ENCODE peak calls at places on chromosomes 16 and 17, in five cellular contexts. G is IMR-90, Y is HepG2, I is GM12878, M is K562. S is an unnamed sample.

GRCh38 chr16:12341423-12341822 is 364.9 kb downstream of the SNX29 start:
- DNase-seq in G (peak), Y (peak), M (no peak), I (no peak), S (no peak)

GRCh38 chr17:44522883-44523671 is 19.9 kb upstream of the GPATCH8 start:
- DNase-seq in Y (peak), G (peak), M (peak), I (peak), S (peak)

GRCh38 chr17:40095944-40096791 is 4.2 kb downstream of the NR1D1 start:
- DNase-seq in Y (no peak), I (peak), M (no peak), G (peak), S (no peak)

GRCh38 chr17:47763913-47764582 is 31.0 kb downstream of the TBX21 start:
- DNase-seq in Y (no peak), G (peak), M (no peak), I (no peak), S (no peak)

GRCh38 chr17:682150-682549 is 32.5 kb downstream of the VPS53 start:
- DNase-seq in M (no peak), I (no peak), Y (no peak), G (no peak), S (no peak)

GRCh38 chr17:61221181-61221580 is 178.5 kb upstream of the TBX2 start:
- DNase-seq in M (no peak), Y (no peak), I (no peak), G (no peak), S (no peak)

GRCh38 chr17:2239882-2240430 is 63.6 kb downstream of the SMG6 start:
- DNase-seq in M (no peak), Y (no peak), I (peak), G (peak), S (no peak)

GRCh38 chr16:68764866-68765265 is 27.8 kb downstream of the CDH1 start:
- DNase-seq in I (no peak), M (no peak), Y (no peak), G (no peak), S (no peak)

GRCh38 chr16:879986-880385 is 79.5 kb upstream of the GNG13 start:
- DNase-seq in G (no peak), I (no peak), Y (no peak), M (no peak), S (no peak)

GRCh38 chr17:64491995-64492394 is 4.9 kb downstream of the POLG2 start:
- DNase-seq in G (peak), M (no peak), I (no peak), Y (no peak), S (no peak)

GRCh38 chr17:3666516-3666915 is 1.9 kb downstream of the TAX1BP3 start:
- DNase-seq in I (no peak), M (no peak), Y (no peak), G (no peak), S (no peak)

GRCh38 chr17:47246120-47246519 is 7.5 kb upstream of the ITGB3 start:
- DNase-seq in G (peak), I (no peak), M (no peak), Y (no peak), S (no peak)

GRCh38 chr17:42183741-42184711 is 1.2 kb downstream of the HCRT start:
- DNase-seq in Y (peak), G (peak), M (peak), I (peak), S (peak)

GRCh38 chr16:49542391-49542891 is 168.8 kb downstream of the C16orf78 start:
- DNase-seq in I (no peak), Y (no peak), G (no peak), M (no peak), S (peak)

GRCh38 chr16:5557448-5557847 is 459.9 kb upstream of the EEF2KMT start:
- DNase-seq in M (no peak), Y (no peak), G (no peak), I (no peak), S (no peak)

GRCh38 chr16:22347100-22347820 is 27.2 kb downstream of the CDR2 start:
- DNase-seq in G (no peak), M (no peak), Y (no peak), I (no peak), S (no peak)

GRCh38 chr16:31477220-31478216 is 5.4 kb upstream of the SLC5A2 start:
- DNase-seq in Y (peak), M (peak), I (no peak), G (no peak), S (no peak)

GRCh38 chr17:72465191-72466024 is 344.6 kb downstream of the SOX9 start:
- DNase-seq in G (peak), I (peak), M (no peak), Y (peak), S (no peak)

GRCh38 chr17:68324114-68324513 is 32.8 kb downstream of the ARSG start:
- DNase-seq in M (no peak), I (no peak), G (no peak), Y (no peak), S (no peak)

GRCh38 chr16:51276335-51276734 is 125.3 kb upstream of the SALL1 start:
- DNase-seq in Y (no peak), I (no peak), G (no peak), M (no peak), S (no peak)

GRCh38 chr17:41060052-41060604 is at the start of gene KRTAP2-3:
- DNase-seq in G (peak), Y (peak), I (no peak), M (no peak), S (no peak)

GRCh38 chr17:60039096-60039495 is 39.6 kb downstream of the HEATR6 start:
- DNase-seq in Y (no peak), I (no peak), M (no peak), G (no peak), S (no peak)

GRCh38 chr17:35981246-35981645 is at the start of gene CCL16:
- DNase-seq in Y (peak), G (no peak), I (no peak), M (no peak), S (no peak)

GRCh38 chr17:32976605-32977004 is 15.0 kb upstream of the SPACA3 start:
- DNase-seq in M (no peak), G (no peak), Y (no peak), I (no peak), S (no peak)

GRCh38 chr17:79417589-79417988 is 193.3 kb downstream of the RBFOX3 start:
- DNase-seq in M (no peak), G (no peak), Y (no peak), I (no peak), S (no peak)

GRCh38 chr17:28747046-28747691 is 3.4 kb downstream of the TRAF4 start:
- DNase-seq in G (no peak), M (peak), Y (no peak), I (no peak), S (no peak)

GRCh38 chr16:19765860-19766553 is 47.9 kb downstream of the IQCK start:
- DNase-seq in Y (no peak), I (no peak), M (no peak), G (no peak), S (no peak)

GRCh38 chr16:22191966-22192260 is 14.2 kb upstream of the EEF2K start:
- DNase-seq in I (no peak), Y (peak), M (no peak), G (peak), S (no peak)

GRCh38 chr17:48631693-48632578 is 5.8 kb upstream of the HOXB9 start:
- DNase-seq in Y (no peak), M (no peak), I (no peak), G (no peak), S (no peak)

GRCh38 chr16:23485257-23485614 is 25.1 kb downstream of the GGA2 start:
- DNase-seq in M (no peak), G (no peak), Y (no peak), I (no peak), S (no peak)

GRCh38 chr16:76741623-76742022 is 449.4 kb upstream of the MON1B start:
- DNase-seq in I (no peak), Y (no peak), M (no peak), G (no peak), S (no peak)

GRCh38 chr17:81537343-81537855 is 9.2 kb downstream of the FSCN2 start:
- DNase-seq in Y (no peak), I (no peak), G (no peak), M (peak), S (peak)

GRCh38 chr17:61294777-61295176 is 104.9 kb upstream of the TBX2 start:
- DNase-seq in G (peak), Y (no peak), M (no peak), I (no peak), S (no peak)

GRCh38 chr16:17080105-17080504 is 390.7 kb downstream of the XYLT1 start:
- DNase-seq in M (no peak), I (no peak), G (no peak), Y (no peak), S (no peak)

GRCh38 chr17:82920715-82921114 is 80.9 kb upstream of the ZNF750 start:
- DNase-seq in M (no peak), G (no peak), I (no peak), Y (no peak), S (no peak)

GRCh38 chr16:84543931-84544776 is 39.7 kb upstream of the MEAK7 start:
- DNase-seq in M (no peak), G (peak), I (no peak), Y (no peak), S (no peak)

GRCh38 chr16:81543571-81543970 is 99.0 kb downstream of the CMIP start:
- DNase-seq in I (no peak), G (peak), Y (no peak), M (no peak), S (no peak)
- TF ChIP-seq MXI1 in I (no peak), G (no peak), Y (no peak), M (no peak), S (no peak)

GRCh38 chr16:26395700-26396099 is 671.0 kb upstream of the C16orf82 start:
- DNase-seq in Y (no peak), M (no peak), I (no peak), G (no peak), S (no peak)

GRCh38 chr16:26396511-26397235 is 670.1 kb upstream of the C16orf82 start:
- DNase-seq in Y (no peak), I (no peak), G (no peak), M (no peak), S (no peak)

GRCh38 chr16:26394409-26394808 is 672.3 kb upstream of the C16orf82 start:
- DNase-seq in M (no peak), Y (no peak), I (no peak), G (no peak), S (no peak)

DNA sequence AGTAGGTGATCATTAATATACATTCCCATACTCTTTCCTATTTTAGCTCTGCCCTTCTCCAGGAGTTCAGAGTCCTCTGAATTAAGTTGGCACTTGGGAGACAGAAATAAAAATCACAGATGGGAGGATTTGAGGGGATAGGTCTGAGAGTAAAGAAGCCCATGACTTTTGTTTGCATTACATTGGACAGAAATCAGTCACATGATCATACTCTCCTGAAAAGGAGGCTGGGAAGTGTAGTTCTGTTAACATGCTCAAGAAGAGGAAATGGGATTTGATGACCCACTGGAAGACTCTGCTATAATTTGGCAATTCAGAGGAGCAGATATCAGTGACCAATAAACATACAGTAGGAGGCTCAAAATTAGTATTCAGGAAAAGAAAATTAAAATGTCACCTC is 674.9 kb upstream of the C16orf82 start:
- DNase-seq in G (no peak), Y (no peak), I (no peak), M (no peak), S (no peak)
- TF ChIP-seq MXI1 in G (no peak), Y (no peak), I (no peak), M (no peak), S (no peak)

GRCh38 chr17:69358688-69359596 is 32.0 kb upstream of the ABCA5 start:
- DNase-seq in M (no peak), I (peak), G (no peak), Y (peak), S (peak)
- TF ChIP-seq MXI1 in M (no peak), I (no peak), G (no peak), Y (no peak), S (no peak)

DNA sequence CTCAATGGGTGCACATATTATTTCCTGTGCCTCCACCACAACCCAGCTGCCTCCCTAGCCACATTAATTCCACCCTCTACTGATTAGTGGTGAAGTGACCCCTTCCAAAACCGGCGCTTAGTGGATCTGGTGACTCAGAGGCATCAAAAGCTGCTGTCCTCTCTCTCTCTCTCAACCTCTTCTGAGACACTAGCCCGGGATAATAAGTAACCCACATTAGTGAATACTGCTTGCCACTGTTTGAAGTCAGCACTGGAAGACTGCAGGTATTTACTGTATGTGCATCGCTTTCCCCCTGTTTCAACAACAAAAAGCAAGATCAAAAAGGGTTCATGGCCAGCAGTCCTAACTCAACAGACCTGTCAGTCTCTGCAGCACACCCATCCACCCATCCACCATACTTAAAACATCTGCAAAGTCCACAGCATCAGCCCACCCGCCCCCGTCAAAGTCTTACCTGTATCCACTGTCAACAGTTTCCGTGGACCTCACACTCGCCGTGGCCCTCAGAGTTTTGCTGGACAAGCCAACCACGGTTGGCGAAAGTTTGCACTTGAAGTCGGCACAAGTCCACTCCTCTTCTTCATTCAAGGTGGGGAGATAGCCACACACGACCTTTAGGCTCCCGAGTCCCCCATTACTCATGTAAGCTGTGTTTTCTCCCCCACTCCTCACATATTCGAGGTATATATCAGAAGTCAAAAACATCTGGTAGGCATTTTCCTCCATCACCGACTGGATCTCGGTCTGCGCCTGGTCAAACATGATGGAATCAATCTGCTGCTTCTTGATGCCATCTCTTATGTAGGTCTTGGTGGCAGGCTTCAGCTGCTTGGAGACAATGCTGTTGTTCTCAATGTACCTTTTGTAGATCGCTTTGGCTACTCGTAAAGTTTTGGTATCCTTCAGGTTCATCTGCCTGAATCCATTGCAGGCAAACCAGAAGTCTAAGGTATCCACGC is 3.8 kb downstream of the AXIN2 start:
- DNase-seq in I (no peak), G (peak), M (no peak), Y (peak), S (no peak)
- TF ChIP-seq MXI1 in I (no peak), G (no peak), M (no peak), Y (peak), S (no peak)

GRCh38 chr17:50468120-50469004 is at the start of gene CHAD:
- DNase-seq in I (no peak), M (peak), Y (no peak), G (no peak), S (peak)
- TF ChIP-seq MXI1 in I (no peak), M (no peak), Y (no peak), G (no peak), S (no peak)

GRCh38 chr17:73974536-73974935 is 228.9 kb upstream of the RPL38 start:
- DNase-seq in Y (no peak), I (no peak), G (no peak), M (no peak), S (no peak)

GRCh38 chr17:73976676-73977521 is 226.6 kb upstream of the RPL38 start:
- DNase-seq in M (peak), Y (no peak), G (no peak), I (no peak), S (peak)

GRCh38 chr17:73973881-73974409 is 229.5 kb upstream of the RPL38 start:
- DNase-seq in G (no peak), Y (no peak), I (no peak), M (no peak), S (peak)

GRCh38 chr17:73972901-73973300 is 230.6 kb upstream of the RPL38 start:
- DNase-seq in I (no peak), M (no peak), Y (no peak), G (no peak), S (no peak)

DNA sequence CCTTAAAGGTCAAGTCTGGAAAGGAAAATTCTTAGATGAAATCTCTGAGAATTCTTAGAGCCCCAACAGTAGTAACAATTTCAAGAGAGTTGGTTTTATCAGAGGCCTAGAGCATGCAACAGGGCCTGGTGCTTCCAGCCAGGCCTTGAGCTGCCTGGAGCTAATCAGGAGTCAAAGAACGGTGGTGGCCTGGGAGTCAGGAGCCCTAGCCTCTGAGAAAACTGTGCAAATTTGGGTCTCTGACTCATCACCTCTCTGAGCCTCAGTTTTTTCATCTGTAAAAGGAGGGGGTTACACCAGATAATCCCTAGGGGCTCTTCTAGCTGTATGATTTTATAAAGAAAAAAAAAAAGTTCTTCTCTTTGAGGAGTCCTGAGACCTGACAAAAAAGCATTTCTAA is 227.3 kb upstream of the RPL38 start:
- DNase-seq in Y (no peak), M (no peak), G (no peak), I (no peak), S (no peak)
- TF ChIP-seq MXI1 in Y (no peak), M (no peak), G (no peak), I (no peak), S (no peak)

DNA sequence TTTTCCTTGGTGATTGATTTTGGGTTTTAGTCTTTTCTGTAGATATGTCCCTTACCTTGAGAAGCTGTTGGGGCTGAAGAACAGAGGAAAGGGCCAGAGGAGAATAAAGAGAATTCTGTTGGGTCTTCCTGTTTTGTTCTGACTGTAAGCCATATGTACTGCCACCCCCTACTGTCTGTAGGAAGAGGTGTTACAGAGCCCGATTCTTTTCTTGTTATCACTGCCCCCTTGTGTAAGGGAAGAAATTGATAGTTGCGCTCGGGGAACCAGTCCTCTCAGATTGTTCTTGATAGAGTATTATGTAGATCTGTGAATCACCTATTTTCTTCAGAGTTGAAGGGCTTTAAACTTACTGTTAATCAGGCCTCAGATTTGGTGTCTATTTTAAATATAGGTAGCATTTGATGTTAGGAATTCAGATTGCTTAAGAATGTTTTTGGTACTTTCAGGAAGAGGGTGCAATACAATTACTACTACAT is 2.4 kb downstream of the TANC2 start:
- DNase-seq in G (peak), Y (peak), I (peak), M (peak), S (peak)
- TF ChIP-seq MXI1 in G (no peak), Y (peak), I (no peak), M (no peak), S (no peak)